ENCODE peak calls at places on chromosomes 5 and 9, in seven cellular contexts. K, E, Z, J, P, Y and I are unnamed samples.

GRCh38 chr9:14515049-14515448 is 178.2 kb downstream of the ZDHHC21 start:
- DNase-seq in P (no peak), K (no peak), Y (no peak), J (no peak), Z (no peak), E (no peak), I (no peak)

GRCh38 chr5:111857633-111858032 is 100.6 kb upstream of the NREP start:
- DNase-seq in J (peak; percentile 20), Z (no peak), P (peak; percentile 42), K (no peak), E (no peak), Y (no peak), I (no peak)

GRCh38 chr5:115624994-115625393 is 842 bp downstream of the TMED7 start:
- DNase-seq in Y (no peak), Z (no peak), P (no peak), K (no peak), J (no peak), E (no peak), I (no peak)

GRCh38 chr5:71783891-71784290 is 64.8 kb downstream of the CARTPT start:
- DNase-seq in Z (no peak), Y (no peak), K (no peak), J (no peak), E (no peak), P (no peak), I (no peak)

GRCh38 chr5:92552206-92553160 is 1028.5 kb downstream of the NR2F1-AS1 start:
- DNase-seq in Z (no peak), E (peak; percentile 99), K (no peak), P (peak; percentile 99), J (peak; percentile 100), Y (peak; percentile 5), I (no peak)

GRCh38 chr5:127875235-127876021 is 172.2 kb downstream of the CCDC192 start:
- DNase-seq in J (peak; percentile 78), E (no peak), P (peak; percentile 12), K (peak; percentile 61), Y (peak; percentile 51), Z (peak; percentile 22), I (no peak)

GRCh38 chr5:164094321-164094720 is 588.9 kb downstream of the MAT2B start:
- DNase-seq in E (no peak), Y (no peak), K (no peak), P (no peak), J (no peak), Z (no peak), I (no peak)

GRCh38 chr5:172729588-172729987 is 41.4 kb downstream of the DUSP1 start:
- DNase-seq in Z (no peak), J (no peak), K (no peak), P (no peak), Y (no peak), E (no peak), I (peak; percentile 59)

GRCh38 chr9:107584186-107584585 is 94.6 kb upstream of the KLF4 start:
- DNase-seq in E (no peak), P (no peak), Y (no peak), Z (no peak), J (no peak), K (no peak), I (no peak)

GRCh38 chr9:3028535-3028934 is 184.6 kb upstream of the PUM3 start:
- DNase-seq in E (no peak), K (no peak), Y (no peak), J (no peak), P (no peak), Z (no peak), I (no peak)

GRCh38 chr9:90420714-90421513 is 221.7 kb downstream of the DIRAS2 start:
- DNase-seq in Z (no peak), Y (no peak), K (no peak), J (peak; percentile 2), P (no peak), E (no peak), I (no peak)

GRCh38 chr9:109737295-109737694 is 42.7 kb upstream of the PALM2AKAP2 start:
- DNase-seq in Z (no peak), J (no peak), K (no peak), P (no peak), Y (no peak), E (no peak), I (no peak)

GRCh38 chr9:92603990-92604389 is 65.9 kb downstream of the IPPK start:
- DNase-seq in K (no peak), E (no peak), Y (no peak), P (no peak), Z (no peak), J (no peak), I (no peak)

GRCh38 chr5:91318727-91319126 is 64.4 kb downstream of the ARRDC3 start:
- DNase-seq in J (no peak), P (no peak), Y (no peak), Z (no peak), E (no peak), K (no peak), I (no peak)

GRCh38 chr5:20572560-20572959 is 584.6 kb upstream of the CDH18 start:
- DNase-seq in P (no peak), Y (no peak), J (peak; percentile 88), E (no peak), Z (no peak), K (no peak), I (no peak)

GRCh38 chr5:171630047-171630669 is 155.5 kb upstream of the SMIM23 start:
- DNase-seq in Z (no peak), J (peak; percentile 57), K (peak; percentile 84), Y (peak; percentile 91), E (no peak), P (peak; percentile 16), I (peak; percentile 74)

GRCh38 chr9:136799079-136799853 is 3.1 kb downstream of the CCDC183 start:
- DNase-seq in E (no peak), K (no peak), J (no peak), Y (no peak), Z (no peak), P (no peak), I (peak; percentile 86)

GRCh38 chr5:178983728-178984127 is 11.4 kb downstream of the GRM6 start:
- DNase-seq in P (no peak), J (no peak), E (no peak), K (no peak), Y (no peak), Z (no peak), I (no peak)

GRCh38 chr5:151751593-151751992 is 6.8 kb downstream of the ATOX1 start:
- DNase-seq in Y (no peak), J (no peak), P (no peak), E (no peak), Z (no peak), K (no peak), I (no peak)

GRCh38 chr5:102809033-102809432 is 53.9 kb downstream of the PAM start:
- DNase-seq in E (no peak), P (no peak), J (peak; percentile 24), Y (no peak), K (no peak), Z (no peak), I (no peak)

GRCh38 chr5:119010206-119010605 is 21.9 kb upstream of the DTWD2 start:
- DNase-seq in E (no peak), Z (no peak), K (no peak), Y (no peak), J (no peak), P (no peak), I (no peak)

GRCh38 chr9:106916491-106917235 is 53.7 kb downstream of the ZNF462 start:
- DNase-seq in Z (no peak), P (peak; percentile 84), K (no peak), Y (no peak), E (peak; percentile 57), J (peak; percentile 63), I (no peak)

GRCh38 chr9:32581512-32582143 is 8.7 kb upstream of the NDUFB6 start:
- DNase-seq in P (peak; percentile 68), K (peak; percentile 29), Z (no peak), E (no peak), Y (peak; percentile 60), J (peak; percentile 73), I (no peak)

GRCh38 chr5:168136340-168136739 is 155.1 kb upstream of the WWC1 start:
- DNase-seq in Y (no peak), Z (no peak), K (no peak), P (no peak), J (no peak), E (no peak), I (no peak)

DNA sequence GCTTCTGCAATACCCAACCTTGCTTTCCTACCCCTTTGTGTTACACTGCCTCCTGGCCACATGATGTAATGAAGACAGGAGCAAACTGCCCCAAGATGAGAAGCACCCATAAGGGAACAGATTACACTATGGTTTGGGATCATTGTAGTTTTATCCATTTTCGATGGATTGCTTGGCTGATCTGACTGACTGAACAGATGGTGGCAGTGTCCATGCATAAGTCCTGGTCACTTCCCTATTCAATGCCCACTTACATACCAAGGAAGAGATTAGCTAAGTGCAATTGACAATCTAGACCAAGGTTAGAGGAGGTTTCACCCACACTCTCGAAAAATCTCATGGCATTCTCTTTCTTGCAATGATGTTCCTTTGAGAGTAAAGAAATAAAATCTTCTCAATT is 319.9 kb downstream of the RAB3C start:
- DNase-seq in Y (no peak), J (peak; percentile 14), K (no peak), Z (no peak), E (no peak), P (no peak), I (no peak)
- TF ChIP-seq CTCF in Y (no peak), J (no peak), K (no peak), Z (no peak), E (no peak), P (no peak), I (no peak)

DNA sequence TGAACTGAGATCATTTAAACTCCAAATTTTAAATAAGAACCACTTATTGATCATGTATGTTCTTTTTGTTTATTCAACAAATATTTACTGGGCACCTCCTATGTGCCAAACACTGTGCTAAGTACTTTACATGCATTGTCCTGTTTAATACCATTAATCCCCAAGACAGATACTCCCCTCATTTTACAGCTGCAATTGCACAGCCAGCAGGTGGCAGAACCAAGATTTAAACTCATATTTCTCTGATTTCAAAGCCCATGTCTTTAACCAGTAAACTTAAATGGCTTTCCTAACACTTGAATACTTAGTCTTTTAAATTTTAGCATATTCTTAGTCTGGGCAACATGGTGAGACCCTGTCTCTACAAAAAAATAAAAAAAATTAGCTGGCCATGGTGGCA is 43.4 kb upstream of the KIAA1958 start:
- DNase-seq in Z (no peak), K (no peak), P (peak; percentile 26), Y (no peak), J (peak; percentile 37), E (no peak), I (no peak)
- TF ChIP-seq CTCF in Z (peak; percentile 56), K (peak; percentile 57), P (peak; percentile 64), Y (peak; percentile 63), J (peak; percentile 43), E (peak; percentile 34), I (peak; percentile 47)

GRCh38 chr9:70340572-70340971 is 73.9 kb downstream of the KLF9 start:
- DNase-seq in E (no peak), K (no peak), Z (no peak), P (peak; percentile 47), Y (peak; percentile 5), J (peak; percentile 70), I (no peak)
- TF ChIP-seq CTCF in E (peak; percentile 8), K (peak; percentile 43), Z (peak; percentile 33), P (peak; percentile 59), Y (peak; percentile 71), J (no peak), I (peak; percentile 72)

DNA sequence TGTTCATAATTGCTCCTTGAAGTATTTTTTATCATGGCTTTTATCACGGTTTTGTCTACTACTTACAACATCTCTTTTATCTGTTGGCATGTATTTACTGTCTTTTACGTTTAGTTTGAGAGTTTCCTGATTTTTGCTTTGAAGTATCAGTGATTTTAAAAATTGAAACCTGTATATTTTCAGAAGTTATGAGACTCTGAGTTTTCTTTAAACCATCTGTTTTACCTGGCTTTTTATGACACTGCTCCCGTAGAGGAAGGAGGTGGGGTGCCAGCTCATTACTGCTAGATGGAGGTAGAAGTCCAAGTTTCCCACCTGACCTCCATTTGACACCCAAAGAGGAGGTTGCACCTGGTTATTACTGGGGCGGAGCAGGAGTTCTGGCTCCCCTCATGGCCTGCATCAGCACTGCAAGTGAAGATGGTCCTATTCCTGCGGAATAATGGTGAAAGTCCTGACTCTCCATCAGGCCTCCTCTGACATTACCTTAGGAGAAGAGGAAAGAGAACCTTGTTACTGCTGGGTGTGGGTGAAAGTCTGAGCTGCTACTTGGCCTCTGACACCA is 10.0 kb upstream of the ZNF131 start:
- DNase-seq in P (no peak), Y (peak; percentile 32), K (peak; percentile 23), Z (no peak), E (no peak), J (no peak), I (no peak)
- TF ChIP-seq CTCF in P (peak; percentile 31), Y (peak; percentile 30), K (peak; percentile 62), Z (peak; percentile 61), E (peak; percentile 17), J (no peak), I (no peak)